ENCODE peak calls at places on chromosomes 2 and 18, in ten cellular contexts. B, H, Q, W, L, O, E, Z, D and T are unnamed samples.

GRCh38 chr2:128396500-128396891 is 77.8 kb upstream of the HS6ST1 start:
- DNase-seq in B (no peak), H (no peak), Q (no peak), W (no peak), L (no peak), O (no peak), E (no peak), Z (no peak), D (no peak), T (no peak)

GRCh38 chr18:54679318-54680149 is 88.5 kb downstream of the DYNAP start:
- DNase-seq in B (no peak), H (peak), Q (no peak), W (peak), L (no peak), O (peak), E (no peak), Z (peak), D (no peak), T (no peak)

GRCh38 chr18:9025104-9025838 is 77.2 kb upstream of the NDUFV2 start:
- DNase-seq in B (no peak), H (no peak), Q (no peak), W (no peak), L (no peak), O (peak), E (no peak), Z (peak), D (no peak), T (no peak)

GRCh38 chr2:204574473-204574872 is 29.2 kb downstream of the PARD3B start:
- DNase-seq in B (no peak), H (no peak), Q (no peak), W (no peak), L (no peak), O (no peak), E (no peak), Z (no peak), D (no peak), T (no peak)

GRCh38 chr2:61887684-61888303 is 662 bp downstream of the CCT4 start:
- DNase-seq in B (no peak), H (no peak), Q (peak), W (peak), L (peak), O (peak), E (no peak), Z (no peak), D (no peak), T (no peak)

GRCh38 chr2:37457401-37457901 is 113.0 kb downstream of the QPCT start:
- DNase-seq in B (no peak), H (no peak), Q (no peak), W (no peak), L (no peak), O (peak), E (no peak), Z (no peak), D (no peak), T (no peak)

GRCh38 chr2:238599549-238600505 is 173.1 kb downstream of the ASB1 start:
- DNase-seq in B (no peak), H (no peak), Q (no peak), W (no peak), L (no peak), O (no peak), E (no peak), Z (no peak), D (no peak), T (no peak)

GRCh38 chr2:84960157-84960506 is 10.8 kb upstream of the KCMF1 start:
- DNase-seq in B (no peak), H (no peak), Q (no peak), W (no peak), L (no peak), O (no peak), E (no peak), Z (no peak), D (no peak), T (no peak)

GRCh38 chr18:2890606-2891005 is 43.8 kb downstream of the EMILIN2 start:
- DNase-seq in B (no peak), H (no peak), Q (no peak), W (no peak), L (no peak), O (no peak), E (no peak), Z (no peak), D (no peak), T (no peak)

GRCh38 chr2:73614997-73615396 is 27.2 kb downstream of the NAT8 start:
- DNase-seq in B (no peak), H (no peak), Q (no peak), W (no peak), L (no peak), O (no peak), E (no peak), Z (no peak), D (no peak), T (no peak)

GRCh38 chr18:67733094-67733493 is 216.6 kb upstream of the DSEL start:
- DNase-seq in B (no peak), H (no peak), Q (no peak), W (no peak), L (no peak), O (peak), E (no peak), Z (no peak), D (no peak), T (no peak)

GRCh38 chr2:18346364-18346763 is 214.1 kb downstream of the RDH14 start:
- DNase-seq in B (no peak), H (no peak), Q (no peak), W (no peak), L (no peak), O (peak), E (no peak), Z (no peak), D (no peak), T (no peak)

GRCh38 chr2:32882911-32883810 is 63.6 kb upstream of the LTBP1 start:
- DNase-seq in B (no peak), H (no peak), Q (no peak), W (no peak), L (no peak), O (peak), E (no peak), Z (no peak), D (no peak), T (no peak)

GRCh38 chr18:70705831-70706416 is 417.1 kb downstream of the SOCS6 start:
- DNase-seq in B (no peak), H (no peak), Q (no peak), W (no peak), L (no peak), O (no peak), E (no peak), Z (no peak), D (no peak), T (no peak)

GRCh38 chr2:141791521-141791920 is 339.3 kb downstream of the LRP1B start:
- DNase-seq in B (no peak), H (no peak), Q (no peak), W (no peak), L (no peak), O (no peak), E (no peak), Z (no peak), D (no peak), T (no peak)

GRCh38 chr2:177031435-177032222 is 181.0 kb upstream of the HNRNPA3 start:
- DNase-seq in B (no peak), H (no peak), Q (no peak), W (peak), L (no peak), O (no peak), E (no peak), Z (no peak), D (no peak), T (no peak)

GRCh38 chr2:235357881-235358280 is 136.0 kb upstream of the AGAP1 start:
- DNase-seq in B (no peak), H (no peak), Q (no peak), W (no peak), L (no peak), O (no peak), E (no peak), Z (no peak), D (no peak), T (no peak)

GRCh38 chr2:3493610-3493997 is 25.7 kb downstream of the ADI1 start:
- DNase-seq in B (no peak), H (no peak), Q (no peak), W (no peak), L (no peak), O (peak), E (no peak), Z (no peak), D (peak), T (no peak)

GRCh38 chr2:108911807-108912628 is 77.0 kb downstream of the EDAR start:
- DNase-seq in B (no peak), H (no peak), Q (no peak), W (no peak), L (no peak), O (no peak), E (peak), Z (no peak), D (no peak), T (no peak)

GRCh38 chr2:569681-570080 is 107.5 kb downstream of the TMEM18 start:
- DNase-seq in B (no peak), H (no peak), Q (no peak), W (no peak), L (no peak), O (no peak), E (no peak), Z (no peak), D (no peak), T (no peak)

GRCh38 chr18:64488698-64489097 is 339.8 kb upstream of the LINC00305 start:
- DNase-seq in B (no peak), H (no peak), Q (no peak), W (no peak), L (no peak), O (no peak), E (no peak), Z (no peak), D (no peak), T (no peak)

GRCh38 chr18:3463052-3463451 is 13.1 kb downstream of the TGIF1 start:
- DNase-seq in B (no peak), H (no peak), Q (no peak), W (no peak), L (no peak), O (peak), E (no peak), Z (no peak), D (no peak), T (no peak)

GRCh38 chr18:59265246-59266018 is 7.8 kb downstream of the RAX start:
- DNase-seq in B (no peak), H (no peak), Q (peak), W (peak), L (peak), O (no peak), E (peak), Z (peak), D (no peak), T (no peak)

GRCh38 chr2:85213893-85214512 is 80.8 kb downstream of the TCF7L1 start:
- DNase-seq in B (no peak), H (no peak), Q (no peak), W (no peak), L (no peak), O (no peak), E (no peak), Z (no peak), D (no peak), T (no peak)

GRCh38 chr2:55224761-55225261 is 7.3 kb downstream of the CLHC1 start:
- DNase-seq in B (peak), H (no peak), Q (no peak), W (no peak), L (no peak), O (no peak), E (no peak), Z (no peak), D (no peak), T (no peak)

GRCh38 chr2:84494070-84494469 is 22.2 kb upstream of the DNAH6 start:
- DNase-seq in B (no peak), H (no peak), Q (no peak), W (no peak), L (no peak), O (no peak), E (no peak), Z (no peak), D (no peak), T (peak)

GRCh38 chr2:234178309-234179030 is 128.0 kb downstream of the SPP2 start:
- DNase-seq in B (no peak), H (no peak), Q (no peak), W (no peak), L (no peak), O (peak), E (no peak), Z (peak), D (no peak), T (no peak)

GRCh38 chr2:177691177-177691576 is 298.6 kb downstream of the AGPS start:
- DNase-seq in B (no peak), H (no peak), Q (no peak), W (no peak), L (no peak), O (no peak), E (no peak), Z (no peak), D (no peak), T (no peak)